ENCODE peak calls at places on chromosomes 1 and 21, in nine cellular contexts. W is left ventricle myocardium inferior, S is transverse colon, P is IMR-90, L is fibroblast of pulmonary artery, Q is testis, H is esophagus squamous epithelium, I is fibroblast of lung, A is neural progenitor cell. M is an unnamed sample.

GRCh38 chr1:167501513-167502191 is 16.7 kb downstream of the CD247 start:
- DNase-seq in W (no peak), S (no peak), P (no peak), L (no peak), Q (no peak), H (no peak), I (no peak), A (no peak), M (no peak)

GRCh38 chr1:184954232-184954995 is 19.9 kb downstream of the NIBAN1 start:
- DNase-seq in W (no peak), S (no peak), P (no peak), L (no peak), Q (peak), H (no peak), I (no peak), A (no peak), M (peak)

GRCh38 chr1:43766086-43766784 is 58.9 kb downstream of the ST3GAL3 start:
- DNase-seq in W (no peak), S (no peak), P (no peak), L (no peak), Q (no peak), H (no peak), I (no peak), A (peak), M (no peak)

GRCh38 chr1:43919906-43920305 is 13.7 kb upstream of the ARTN start:
- DNase-seq in W (no peak), S (no peak), P (no peak), L (no peak), Q (no peak), H (no peak), I (no peak), A (no peak), M (no peak)

GRCh38 chr1:8232036-8232757 is 85.7 kb upstream of the SLC45A1 start:
- DNase-seq in W (no peak), S (no peak), P (no peak), L (peak), Q (no peak), H (no peak), I (no peak), A (no peak), M (no peak)

GRCh38 chr1:109243221-109243620 is 6.1 kb upstream of the CELSR2 start:
- DNase-seq in W (no peak), S (no peak), P (no peak), L (no peak), Q (no peak), H (no peak), I (no peak), A (no peak), M (no peak)

GRCh38 chr21:38170705-38171682 is 85.8 kb upstream of the KCNJ15 start:
- DNase-seq in W (no peak), S (no peak), P (peak), L (peak), Q (no peak), H (no peak), I (peak), A (no peak), M (peak)

GRCh38 chr1:147751346-147751745 is 9.1 kb downstream of the GJA5 start:
- DNase-seq in W (no peak), S (no peak), P (no peak), L (no peak), Q (no peak), H (no peak), I (no peak), A (no peak), M (no peak)

GRCh38 chr1:232291681-232292080 is 338.3 kb downstream of the SIPA1L2 start:
- DNase-seq in W (no peak), S (peak), P (no peak), L (peak), Q (no peak), H (no peak), I (peak), A (no peak), M (no peak)

GRCh38 chr1:110620686-110621085 is 14.5 kb upstream of the KCNA2 start:
- DNase-seq in W (no peak), S (no peak), P (no peak), L (no peak), Q (no peak), H (no peak), I (no peak), A (no peak), M (no peak)

GRCh38 chr1:178544531-178544930 is 31.6 kb downstream of the TEX35 start:
- DNase-seq in W (no peak), S (no peak), P (no peak), L (no peak), Q (no peak), H (no peak), I (no peak), A (no peak), M (peak)

GRCh38 chr21:26815197-26815596 is 30.0 kb downstream of the ADAMTS1 start:
- DNase-seq in W (no peak), S (no peak), P (no peak), L (peak), Q (no peak), H (no peak), I (no peak), A (no peak), M (no peak)

GRCh38 chr1:182602945-182603645 is 1.1 kb downstream of the RGS16 start:
- DNase-seq in W (no peak), S (no peak), P (no peak), L (no peak), Q (no peak), H (no peak), I (no peak), A (no peak), M (no peak)

GRCh38 chr1:175192111-175192629 is 406 bp downstream of the KIAA0040 start:
- DNase-seq in W (peak), S (peak), P (no peak), L (peak), Q (peak), H (no peak), I (no peak), A (peak), M (peak)

GRCh38 chr1:184287001-184287400 is 99.8 kb upstream of the C1orf21 start:
- DNase-seq in W (no peak), S (no peak), P (peak), L (no peak), Q (no peak), H (no peak), I (no peak), A (no peak), M (no peak)

DNA sequence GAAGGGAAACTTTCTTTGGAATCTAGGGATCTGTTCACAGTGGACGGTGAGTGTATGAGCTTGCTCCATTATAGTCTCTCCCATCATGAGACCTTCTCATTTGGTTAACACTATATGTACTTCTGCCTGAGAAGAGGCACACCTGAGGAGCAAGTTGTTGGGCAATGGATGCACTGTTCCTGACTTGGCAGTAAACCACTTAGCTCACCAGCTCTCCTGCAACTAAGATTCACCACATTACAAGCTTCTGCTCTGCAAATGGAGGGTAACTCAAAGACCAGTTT is 10.2 kb downstream of the MACF1 start:
- DNase-seq in W (no peak), S (no peak), P (no peak), L (no peak), Q (no peak), H (no peak), I (no peak), A (no peak), M (no peak)
- H3K4me3 ChIP-seq in W (peak), S (no peak), P (no peak), L (no peak), Q (no peak), H (peak), I (no peak), A (no peak), M (no peak)

DNA sequence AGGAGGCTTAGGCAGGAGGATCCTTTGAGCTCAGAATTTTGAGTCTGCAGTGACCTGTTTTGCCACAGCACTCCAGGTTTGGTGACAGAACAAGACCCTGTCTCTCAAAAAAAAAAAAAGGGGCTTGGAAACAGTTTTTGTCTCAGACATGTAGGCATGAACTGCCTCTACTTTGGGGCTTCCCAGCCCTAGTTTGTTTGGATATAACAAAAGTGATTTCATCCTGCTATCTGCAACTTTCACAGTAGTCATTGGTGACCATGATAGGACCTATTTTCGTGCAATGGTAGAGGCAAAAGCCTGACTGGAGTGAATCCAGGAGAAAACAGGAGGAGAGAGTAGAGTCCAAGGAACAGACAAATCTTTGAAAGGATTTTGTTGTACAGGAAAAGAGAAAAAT is 20.3 kb upstream of the EVI5 start:
- DNase-seq in W (no peak), S (no peak), P (peak), L (peak), Q (no peak), H (no peak), I (no peak), A (no peak), M (no peak)
- H3K4me3 ChIP-seq in W (no peak), S (no peak), P (no peak), L (no peak), Q (no peak), H (no peak), I (no peak), A (no peak), M (no peak)

GRCh38 chr1:170131450-170131849 is 14.3 kb upstream of the NTMT2 start:
- DNase-seq in W (no peak), S (peak), P (no peak), L (no peak), Q (no peak), H (no peak), I (no peak), A (no peak), M (no peak)

GRCh38 chr1:170125269-170125668 is 20.5 kb upstream of the NTMT2 start:
- DNase-seq in W (no peak), S (no peak), P (no peak), L (no peak), Q (no peak), H (no peak), I (no peak), A (no peak), M (no peak)

GRCh38 chr1:170122366-170122765 is 23.4 kb upstream of the NTMT2 start:
- DNase-seq in W (no peak), S (no peak), P (no peak), L (no peak), Q (no peak), H (no peak), I (no peak), A (no peak), M (no peak)

GRCh38 chr1:170131984-170132383 is 13.8 kb upstream of the NTMT2 start:
- DNase-seq in W (no peak), S (peak), P (no peak), L (no peak), Q (no peak), H (no peak), I (no peak), A (no peak), M (peak)

GRCh38 chr1:170126691-170127090 is 19.1 kb upstream of the NTMT2 start:
- DNase-seq in W (no peak), S (no peak), P (peak), L (peak), Q (no peak), H (no peak), I (peak), A (peak), M (peak)
- H3K4me3 ChIP-seq in W (no peak), S (no peak), P (no peak), L (no peak), Q (no peak), H (no peak), I (no peak), A (no peak), M (no peak)

DNA sequence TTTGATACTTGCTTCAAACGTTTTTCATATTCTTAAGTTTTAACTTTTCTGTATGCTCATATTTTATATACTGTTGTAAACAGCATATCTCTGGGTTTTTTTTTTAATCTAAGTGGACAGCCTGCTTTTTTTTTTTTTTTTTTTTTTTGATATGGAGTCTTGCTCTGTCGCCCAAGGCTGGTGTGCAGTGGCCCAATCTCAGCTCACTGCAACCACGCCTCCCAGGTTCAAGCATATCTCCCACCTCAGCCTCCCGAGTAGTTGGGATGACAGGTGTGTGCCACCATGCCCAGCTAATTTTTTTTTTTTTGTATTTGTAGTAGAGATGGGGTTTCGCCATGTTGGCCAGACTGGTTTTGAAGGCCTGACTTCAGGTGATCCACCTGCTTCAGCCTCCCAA is 1.2 kb downstream of the TBCE start:
- DNase-seq in W (no peak), S (no peak), P (no peak), L (no peak), Q (no peak), H (no peak), I (no peak), A (no peak), M (no peak)
- H3K4me3 ChIP-seq in W (peak), S (no peak), P (peak), L (peak), Q (no peak), H (peak), I (no peak), A (peak), M (peak)

M was measured in foreskin fibroblast.